ENCODE peak calls at places on chromosome 9, in six cellular contexts. One of them, this sample, is unnamed.

GRCh38 chr9:134460206-134460605 is 134.0 kb downstream of the RXRA start:
- DNase-seq in stomach: no peak
- DNase-seq in testis: no peak
- DNase-seq in activated gamma-delta T cell treated with Interleukin-2 at 50 U/mL for 16 hours: no peak
- DNase-seq in HuH-7: no peak
- DNase-seq in endothelial cell: no peak
- DNase-seq in this sample: no peak

GRCh38 chr9:109487247-109487646 is 10.9 kb downstream of the PTPN3 start:
- DNase-seq in activated gamma-delta T cell treated with Interleukin-2 at 50 U/mL for 16 hours: no peak
- DNase-seq in HuH-7: no peak
- DNase-seq in endothelial cell: no peak
- DNase-seq in testis: no peak
- DNase-seq in stomach: no peak
- DNase-seq in this sample: no peak

GRCh38 chr9:34519321-34520020 is 3.3 kb downstream of the ENHO start:
- DNase-seq in activated gamma-delta T cell treated with Interleukin-2 at 50 U/mL for 16 hours: no peak
- DNase-seq in testis: no peak
- DNase-seq in endothelial cell: no peak
- DNase-seq in HuH-7: no peak
- DNase-seq in stomach: no peak
- DNase-seq in this sample: no peak

GRCh38 chr9:118336167-118336951 is 632.2 kb downstream of the TLR4 start:
- DNase-seq in endothelial cell: no peak
- DNase-seq in stomach: no peak
- DNase-seq in testis: no peak
- DNase-seq in activated gamma-delta T cell treated with Interleukin-2 at 50 U/mL for 16 hours: no peak
- DNase-seq in HuH-7: no peak
- DNase-seq in this sample: no peak

GRCh38 chr9:84230355-84231136 is 110.0 kb downstream of the SLC28A3 start:
- DNase-seq in testis: peak
- DNase-seq in endothelial cell: no peak
- DNase-seq in stomach: no peak
- DNase-seq in activated gamma-delta T cell treated with Interleukin-2 at 50 U/mL for 16 hours: no peak
- DNase-seq in HuH-7: no peak
- DNase-seq in this sample: no peak

GRCh38 chr9:37165644-37166043 is 45.3 kb downstream of the ZCCHC7 start:
- DNase-seq in endothelial cell: no peak
- DNase-seq in stomach: no peak
- DNase-seq in activated gamma-delta T cell treated with Interleukin-2 at 50 U/mL for 16 hours: no peak
- DNase-seq in testis: no peak
- DNase-seq in HuH-7: no peak
- DNase-seq in this sample: no peak

GRCh38 chr9:85258229-85258628 is 483.5 kb downstream of the AGTPBP1 start:
- DNase-seq in testis: no peak
- DNase-seq in HuH-7: no peak
- DNase-seq in endothelial cell: no peak
- DNase-seq in activated gamma-delta T cell treated with Interleukin-2 at 50 U/mL for 16 hours: no peak
- DNase-seq in stomach: no peak
- DNase-seq in this sample: no peak

GRCh38 chr9:95342571-95342970 is 25.1 kb upstream of the FANCC start:
- DNase-seq in HuH-7: no peak
- DNase-seq in testis: no peak
- DNase-seq in activated gamma-delta T cell treated with Interleukin-2 at 50 U/mL for 16 hours: no peak
- DNase-seq in stomach: no peak
- DNase-seq in endothelial cell: no peak
- DNase-seq in this sample: no peak

GRCh38 chr9:121309833-121310425 is 42.0 kb downstream of the GSN start:
- DNase-seq in testis: no peak
- DNase-seq in HuH-7: no peak
- DNase-seq in stomach: no peak
- DNase-seq in activated gamma-delta T cell treated with Interleukin-2 at 50 U/mL for 16 hours: no peak
- DNase-seq in endothelial cell: no peak
- DNase-seq in this sample: no peak

GRCh38 chr9:133696036-133696435 is 42.1 kb downstream of the SARDH start:
- DNase-seq in HuH-7: no peak
- DNase-seq in testis: no peak
- DNase-seq in activated gamma-delta T cell treated with Interleukin-2 at 50 U/mL for 16 hours: no peak
- DNase-seq in endothelial cell: no peak
- DNase-seq in stomach: no peak
- DNase-seq in this sample: no peak

GRCh38 chr9:21002040-21002439 is 29.4 kb downstream of the HACD4 start:
- DNase-seq in testis: no peak
- DNase-seq in HuH-7: no peak
- DNase-seq in stomach: no peak
- DNase-seq in activated gamma-delta T cell treated with Interleukin-2 at 50 U/mL for 16 hours: no peak
- DNase-seq in endothelial cell: no peak
- DNase-seq in this sample: peak

GRCh38 chr9:121399126-121399882 is 29.3 kb upstream of the STOM start:
- DNase-seq in stomach: no peak
- DNase-seq in endothelial cell: no peak
- DNase-seq in HuH-7: no peak
- DNase-seq in activated gamma-delta T cell treated with Interleukin-2 at 50 U/mL for 16 hours: no peak
- DNase-seq in testis: no peak
- DNase-seq in this sample: no peak

GRCh38 chr9:16039103-16039987 is 486.5 kb downstream of the CCDC171 start:
- DNase-seq in stomach: no peak
- DNase-seq in endothelial cell: peak
- DNase-seq in testis: peak
- DNase-seq in activated gamma-delta T cell treated with Interleukin-2 at 50 U/mL for 16 hours: no peak
- DNase-seq in HuH-7: no peak
- DNase-seq in this sample: no peak

GRCh38 chr9:81035171-81035570 is 654.2 kb downstream of the TLE1 start:
- DNase-seq in stomach: no peak
- DNase-seq in endothelial cell: no peak
- DNase-seq in activated gamma-delta T cell treated with Interleukin-2 at 50 U/mL for 16 hours: no peak
- DNase-seq in testis: no peak
- DNase-seq in HuH-7: no peak
- DNase-seq in this sample: no peak

GRCh38 chr9:89426389-89426961 is 71.4 kb downstream of the SEMA4D start:
- DNase-seq in stomach: no peak
- DNase-seq in activated gamma-delta T cell treated with Interleukin-2 at 50 U/mL for 16 hours: peak
- DNase-seq in endothelial cell: no peak
- DNase-seq in testis: no peak
- DNase-seq in HuH-7: no peak
- DNase-seq in this sample: peak